ENCODE peak calls at places on chromosomes 7 and 10, in seven cellular contexts. I is mesendoderm; U is lower lobe of right lung; V is stimulated activated CD8-positive, alpha-beta memory T cell treated with anti-CD3 and anti-CD28 coated beads, Interleukin-2, amount 100 ng/mL, for 48 hours; J is NCI-H1092 treated with DMSO at 0.1 percent for 48 hours; N is myocyte; Y is GM23248. C is an unnamed sample.

GRCh38 chr7:4797858-4798705 is 22.7 kb downstream of the AP5Z1 start:
- DNase-seq in U (peak), V (peak), I (peak), J (peak), N (peak), Y (peak), C (peak)

GRCh38 chr7:122018032-122018431 is 126.0 kb downstream of the AASS start:
- DNase-seq in U (no peak), J (no peak), I (no peak), Y (no peak), N (no peak), V (no peak), C (no peak)

GRCh38 chr7:144525956-144526355 is 122.5 kb upstream of the NOBOX start:
- DNase-seq in J (no peak), I (no peak), N (no peak), V (no peak), U (no peak), Y (no peak), C (no peak)

GRCh38 chr7:26705567-26705966 is 158.8 kb downstream of the SKAP2 start:
- DNase-seq in Y (peak), U (no peak), V (no peak), N (peak), J (peak), I (no peak), C (no peak)

GRCh38 chr10:31953080-31953479 is 24.4 kb upstream of the ARHGAP12 start:
- DNase-seq in J (no peak), Y (peak), U (no peak), V (no peak), I (no peak), N (no peak), C (no peak)

GRCh38 chr10:126135177-126135576 is 238.8 kb downstream of the FANK1 start:
- DNase-seq in Y (peak), N (no peak), V (no peak), I (peak), U (no peak), J (no peak), C (no peak)

GRCh38 chr10:93438796-93439253 is 43.3 kb downstream of the MYOF start:
- DNase-seq in U (peak), Y (no peak), N (no peak), J (no peak), V (no peak), I (peak), C (peak)

GRCh38 chr10:1130226-1130625 is 74.0 kb downstream of the WDR37 start:
- DNase-seq in I (no peak), V (no peak), N (no peak), Y (no peak), J (no peak), U (no peak), C (no peak)

GRCh38 chr10:51876528-51876927 is 177.1 kb upstream of the CSTF2T start:
- DNase-seq in J (peak), N (no peak), V (no peak), Y (no peak), I (no peak), U (no peak), C (no peak)

GRCh38 chr10:72379776-72380175 is 25.1 kb upstream of the DNAJB12 start:
- DNase-seq in V (no peak), Y (no peak), I (no peak), J (no peak), N (peak), U (no peak), C (no peak)

GRCh38 chr10:11716704-11717103 is 25.5 kb upstream of the ECHDC3 start:
- DNase-seq in J (no peak), N (no peak), U (no peak), Y (no peak), V (no peak), I (no peak), C (no peak)

GRCh38 chr7:156943091-156944041 is 6.1 kb upstream of the NOM1 start:
- DNase-seq in I (no peak), N (no peak), Y (peak), U (no peak), V (no peak), J (no peak), C (no peak)

GRCh38 chr7:949021-949934 is 5.2 kb downstream of the ADAP1 start:
- DNase-seq in J (no peak), U (peak), Y (no peak), N (no peak), I (no peak), V (no peak), C (no peak)

GRCh38 chr10:99548041-99548530 is 15.3 kb downstream of the NKX2-3 start:
- DNase-seq in J (no peak), U (no peak), I (peak), V (no peak), N (peak), Y (peak), C (no peak)

GRCh38 chr10:35949820-35950219 is 307.7 kb upstream of the FZD8 start:
- DNase-seq in J (no peak), N (no peak), U (no peak), I (peak), Y (no peak), V (no peak), C (no peak)

GRCh38 chr7:159045839-159046238 is 98.8 kb downstream of the VIPR2 start:
- DNase-seq in N (no peak), V (no peak), U (no peak), J (no peak), I (no peak), Y (no peak), C (no peak)